ENCODE peak calls at places on chromosomes 16 and 17, in seven cellular contexts. One of them, this sample, is unnamed.

GRCh38 chr17:76843703-76844484 is 24.3 kb upstream of the MGAT5B start:
- DNase-seq in PC-3: peak
- DNase-seq in K562: no peak
- DNase-seq in fibroblast of lung: no peak
- DNase-seq in neural progenitor cell: no peak
- DNase-seq in HCT116: no peak
- DNase-seq in GM23248: peak
- DNase-seq in this sample: no peak

GRCh38 chr17:68665373-68665772 is 64.2 kb upstream of the FAM20A start:
- DNase-seq in HCT116: no peak
- DNase-seq in PC-3: no peak
- DNase-seq in fibroblast of lung: no peak
- DNase-seq in neural progenitor cell: no peak
- DNase-seq in GM23248: no peak
- DNase-seq in K562: no peak
- DNase-seq in this sample: no peak

GRCh38 chr17:61486135-61487120 is 34.2 kb downstream of the TBX4 start:
- DNase-seq in PC-3: no peak
- DNase-seq in GM23248: no peak
- DNase-seq in fibroblast of lung: peak
- DNase-seq in neural progenitor cell: peak
- DNase-seq in K562: no peak
- DNase-seq in HCT116: no peak
- DNase-seq in this sample: no peak

GRCh38 chr16:49704586-49705155 is 151.2 kb downstream of the ZNF423 start:
- DNase-seq in fibroblast of lung: no peak
- DNase-seq in K562: no peak
- DNase-seq in HCT116: no peak
- DNase-seq in neural progenitor cell: peak
- DNase-seq in GM23248: no peak
- DNase-seq in PC-3: no peak
- DNase-seq in this sample: peak

GRCh38 chr17:81165246-81166032 is at the start of gene PVALEF:
- DNase-seq in K562: no peak
- DNase-seq in HCT116: no peak
- DNase-seq in GM23248: peak
- DNase-seq in fibroblast of lung: no peak
- DNase-seq in PC-3: no peak
- DNase-seq in neural progenitor cell: peak
- DNase-seq in this sample: no peak

GRCh38 chr17:66865151-66865550 is 30.2 kb downstream of the CACNG5 start:
- DNase-seq in HCT116: no peak
- DNase-seq in GM23248: peak
- DNase-seq in K562: no peak
- DNase-seq in neural progenitor cell: no peak
- DNase-seq in PC-3: no peak
- DNase-seq in fibroblast of lung: peak
- DNase-seq in this sample: no peak

GRCh38 chr16:4214215-4214621 is 27.7 kb downstream of the SRL start:
- DNase-seq in fibroblast of lung: peak
- DNase-seq in HCT116: peak
- DNase-seq in PC-3: peak
- DNase-seq in K562: no peak
- DNase-seq in GM23248: peak
- DNase-seq in neural progenitor cell: no peak
- DNase-seq in this sample: no peak

GRCh38 chr16:10256855-10257641 is 74.8 kb upstream of the GRIN2A start:
- DNase-seq in neural progenitor cell: peak
- DNase-seq in HCT116: no peak
- DNase-seq in GM23248: peak
- DNase-seq in PC-3: peak
- DNase-seq in K562: peak
- DNase-seq in fibroblast of lung: peak
- DNase-seq in this sample: peak

GRCh38 chr16:3822366-3823045 is 58.0 kb downstream of the CREBBP start:
- DNase-seq in neural progenitor cell: no peak
- DNase-seq in K562: no peak
- DNase-seq in PC-3: no peak
- DNase-seq in HCT116: no peak
- DNase-seq in GM23248: peak
- DNase-seq in fibroblast of lung: no peak
- DNase-seq in this sample: no peak

GRCh38 chr17:30095507-30096244 is 20.9 kb upstream of the NSRP1 start:
- DNase-seq in K562: peak
- DNase-seq in PC-3: peak
- DNase-seq in fibroblast of lung: peak
- DNase-seq in neural progenitor cell: peak
- DNase-seq in HCT116: peak
- DNase-seq in GM23248: peak
- DNase-seq in this sample: peak

GRCh38 chr17:82517230-82517865 is 2.2 kb upstream of the FOXK2 start:
- DNase-seq in PC-3: no peak
- DNase-seq in neural progenitor cell: no peak
- DNase-seq in GM23248: peak
- DNase-seq in K562: no peak
- DNase-seq in fibroblast of lung: no peak
- DNase-seq in HCT116: no peak
- DNase-seq in this sample: no peak

GRCh38 chr17:45314761-45315549 is 1.9 kb downstream of the MAP3K14 start:
- DNase-seq in HCT116: no peak
- DNase-seq in GM23248: peak
- DNase-seq in fibroblast of lung: no peak
- DNase-seq in PC-3: peak
- DNase-seq in K562: no peak
- DNase-seq in neural progenitor cell: no peak
- DNase-seq in this sample: peak

GRCh38 chr16:87724490-87725291 is 41.1 kb downstream of the KLHDC4 start:
- DNase-seq in fibroblast of lung: no peak
- DNase-seq in neural progenitor cell: no peak
- DNase-seq in HCT116: no peak
- DNase-seq in PC-3: no peak
- DNase-seq in K562: no peak
- DNase-seq in GM23248: no peak
- DNase-seq in this sample: no peak

GRCh38 chr17:17313350-17313991 is 10.3 kb downstream of the NT5M start:
- DNase-seq in fibroblast of lung: no peak
- DNase-seq in HCT116: peak
- DNase-seq in neural progenitor cell: peak
- DNase-seq in GM23248: peak
- DNase-seq in K562: peak
- DNase-seq in PC-3: peak
- DNase-seq in this sample: peak

GRCh38 chr17:40121191-40121885 is 433 bp upstream of the MSL1 start:
- DNase-seq in PC-3: peak
- DNase-seq in GM23248: peak
- DNase-seq in HCT116: no peak
- DNase-seq in K562: peak
- DNase-seq in fibroblast of lung: peak
- DNase-seq in neural progenitor cell: peak
- DNase-seq in this sample: peak

GRCh38 chr16:69567031-69567680 is 1.4 kb downstream of the NFAT5 start:
- DNase-seq in GM23248: peak
- DNase-seq in neural progenitor cell: no peak
- DNase-seq in PC-3: peak
- DNase-seq in K562: no peak
- DNase-seq in fibroblast of lung: no peak
- DNase-seq in HCT116: no peak
- DNase-seq in this sample: peak

GRCh38 chr17:3723556-3724372 is at the start of gene HASPIN:
- DNase-seq in neural progenitor cell: peak
- DNase-seq in fibroblast of lung: peak
- DNase-seq in PC-3: peak
- DNase-seq in GM23248: peak
- DNase-seq in HCT116: peak
- DNase-seq in K562: peak
- DNase-seq in this sample: peak

GRCh38 chr16:17836868-17837602 is 366.3 kb upstream of the XYLT1 start:
- DNase-seq in fibroblast of lung: peak
- DNase-seq in GM23248: peak
- DNase-seq in neural progenitor cell: peak
- DNase-seq in PC-3: peak
- DNase-seq in HCT116: peak
- DNase-seq in K562: peak
- DNase-seq in this sample: no peak

GRCh38 chr16:84044108-84044488 is 1.5 kb upstream of the SLC38A8 start:
- DNase-seq in neural progenitor cell: peak
- DNase-seq in K562: peak
- DNase-seq in fibroblast of lung: peak
- DNase-seq in GM23248: peak
- DNase-seq in PC-3: peak
- DNase-seq in HCT116: peak
- DNase-seq in this sample: no peak

GRCh38 chr17:1643293-1643998 is 2.1 kb downstream of the SCARF1 start:
- DNase-seq in GM23248: peak
- DNase-seq in fibroblast of lung: no peak
- DNase-seq in PC-3: peak
- DNase-seq in neural progenitor cell: peak
- DNase-seq in HCT116: peak
- DNase-seq in K562: no peak
- DNase-seq in this sample: peak

GRCh38 chr17:64080174-64080618 is 49.7 kb downstream of the ERN1 start:
- DNase-seq in neural progenitor cell: no peak
- DNase-seq in K562: no peak
- DNase-seq in PC-3: no peak
- DNase-seq in HCT116: no peak
- DNase-seq in GM23248: no peak
- DNase-seq in fibroblast of lung: no peak
- DNase-seq in this sample: no peak

GRCh38 chr17:7856081-7856791 is 1.1 kb downstream of the NAA38 start:
- DNase-seq in PC-3: peak
- DNase-seq in GM23248: peak
- DNase-seq in neural progenitor cell: peak
- DNase-seq in K562: no peak
- DNase-seq in fibroblast of lung: peak
- DNase-seq in HCT116: no peak
- DNase-seq in this sample: peak

GRCh38 chr16:11506816-11507305 is 79.9 kb downstream of the LITAF start:
- DNase-seq in fibroblast of lung: no peak
- DNase-seq in K562: peak
- DNase-seq in HCT116: no peak
- DNase-seq in PC-3: no peak
- DNase-seq in GM23248: no peak
- DNase-seq in neural progenitor cell: no peak
- DNase-seq in this sample: no peak
- H3K9ac ChIP-seq in fibroblast of lung: no peak
- H3K9ac ChIP-seq in K562: no peak
- H3K9ac ChIP-seq in HCT116: no peak
- H3K9ac ChIP-seq in PC-3: no peak
- H3K9ac ChIP-seq in GM23248: no peak
- H3K9ac ChIP-seq in neural progenitor cell: no peak
- H3K9ac ChIP-seq in this sample: no peak

GRCh38 chr17:42675348-42675983 is 1.3 kb downstream of the PLEKHH3 start:
- DNase-seq in GM23248: no peak
- DNase-seq in HCT116: no peak
- DNase-seq in fibroblast of lung: no peak
- DNase-seq in PC-3: no peak
- DNase-seq in neural progenitor cell: no peak
- DNase-seq in K562: peak
- DNase-seq in this sample: peak

GRCh38 chr17:42677012-42677857 is 441 bp upstream of the PLEKHH3 start:
- DNase-seq in fibroblast of lung: peak
- DNase-seq in HCT116: peak
- DNase-seq in K562: peak
- DNase-seq in GM23248: peak
- DNase-seq in neural progenitor cell: peak
- DNase-seq in PC-3: peak
- DNase-seq in this sample: peak

GRCh38 chr17:42676424-42677011 is at the start of gene PLEKHH3:
- DNase-seq in fibroblast of lung: no peak
- DNase-seq in PC-3: no peak
- DNase-seq in HCT116: no peak
- DNase-seq in K562: no peak
- DNase-seq in GM23248: no peak
- DNase-seq in neural progenitor cell: peak
- DNase-seq in this sample: peak

GRCh38 chr17:42674755-42675347 is 1.9 kb downstream of the PLEKHH3 start:
- DNase-seq in HCT116: no peak
- DNase-seq in GM23248: no peak
- DNase-seq in fibroblast of lung: no peak
- DNase-seq in neural progenitor cell: peak
- DNase-seq in PC-3: no peak
- DNase-seq in K562: peak
- DNase-seq in this sample: no peak

GRCh38 chr17:42675984-42676423 is 790 bp downstream of the PLEKHH3 start:
- DNase-seq in K562: peak
- DNase-seq in GM23248: peak
- DNase-seq in neural progenitor cell: no peak
- DNase-seq in fibroblast of lung: peak
- DNase-seq in PC-3: peak
- DNase-seq in HCT116: no peak
- DNase-seq in this sample: peak
- TF ChIP-seq EZH2 in K562: no peak
- TF ChIP-seq EZH2 in GM23248: no peak
- TF ChIP-seq EZH2 in neural progenitor cell: no peak
- TF ChIP-seq EZH2 in fibroblast of lung: no peak
- TF ChIP-seq EZH2 in PC-3: no peak
- TF ChIP-seq EZH2 in HCT116: no peak
- TF ChIP-seq EZH2 in this sample: no peak

GRCh38 chr16:9134306-9134705 is 42.9 kb downstream of the HAPSTR1 start:
- DNase-seq in GM23248: no peak
- DNase-seq in HCT116: no peak
- DNase-seq in K562: no peak
- DNase-seq in PC-3: no peak
- DNase-seq in neural progenitor cell: no peak
- DNase-seq in fibroblast of lung: no peak
- DNase-seq in this sample: no peak

GRCh38 chr16:9134739-9135138 is 43.3 kb downstream of the HAPSTR1 start:
- DNase-seq in neural progenitor cell: peak
- DNase-seq in fibroblast of lung: peak
- DNase-seq in HCT116: peak
- DNase-seq in K562: no peak
- DNase-seq in PC-3: peak
- DNase-seq in GM23248: peak
- DNase-seq in this sample: peak

GRCh38 chr16:9136596-9136995 is 45.2 kb downstream of the HAPSTR1 start:
- DNase-seq in PC-3: no peak
- DNase-seq in GM23248: no peak
- DNase-seq in HCT116: no peak
- DNase-seq in fibroblast of lung: no peak
- DNase-seq in neural progenitor cell: no peak
- DNase-seq in K562: no peak
- DNase-seq in this sample: no peak

GRCh38 chr16:9138021-9138680 is 46.7 kb downstream of the HAPSTR1 start:
- DNase-seq in K562: no peak
- DNase-seq in PC-3: no peak
- DNase-seq in neural progenitor cell: no peak
- DNase-seq in fibroblast of lung: no peak
- DNase-seq in HCT116: no peak
- DNase-seq in GM23248: no peak
- DNase-seq in this sample: no peak

GRCh38 chr16:9135797-9136196 is 44.4 kb downstream of the HAPSTR1 start:
- DNase-seq in neural progenitor cell: no peak
- DNase-seq in fibroblast of lung: no peak
- DNase-seq in GM23248: no peak
- DNase-seq in K562: no peak
- DNase-seq in HCT116: no peak
- DNase-seq in PC-3: no peak
- DNase-seq in this sample: peak
- H3K9ac ChIP-seq in neural progenitor cell: no peak
- H3K9ac ChIP-seq in fibroblast of lung: no peak
- H3K9ac ChIP-seq in GM23248: no peak
- H3K9ac ChIP-seq in K562: no peak
- H3K9ac ChIP-seq in HCT116: no peak
- H3K9ac ChIP-seq in PC-3: no peak
- H3K9ac ChIP-seq in this sample: no peak

GRCh38 chr17:15260376-15261062 is 4.6 kb downstream of the PMP22 start:
- DNase-seq in K562: peak
- DNase-seq in neural progenitor cell: peak
- DNase-seq in fibroblast of lung: peak
- DNase-seq in GM23248: peak
- DNase-seq in PC-3: peak
- DNase-seq in HCT116: no peak
- DNase-seq in this sample: no peak
- TF ChIP-seq EZH2 in K562: no peak
- TF ChIP-seq EZH2 in neural progenitor cell: no peak
- TF ChIP-seq EZH2 in fibroblast of lung: no peak
- TF ChIP-seq EZH2 in GM23248: no peak
- TF ChIP-seq EZH2 in PC-3: no peak
- TF ChIP-seq EZH2 in HCT116: no peak
- TF ChIP-seq EZH2 in this sample: no peak

This sample was measured in MM.1S.